ENCODE peak calls at places on chromosomes 3 and 15, in eight cellular contexts. One of them, this sample, is unnamed.

GRCh38 chr3:129605593-129606521 is 619 bp downstream of the PLXND1 start:
- DNase-seq in GM23338: no peak
- DNase-seq in K562: peak; percentile 64
- DNase-seq in SK-N-SH: peak; percentile 78
- DNase-seq in HL-60: no peak
- DNase-seq in Panc1: no peak
- DNase-seq in HCT116: no peak
- DNase-seq in A549: peak; percentile 61
- DNase-seq in this sample: no peak

GRCh38 chr3:65338571-65338970 is 650.8 kb upstream of the ADAMTS9 start:
- DNase-seq in HCT116: no peak
- DNase-seq in SK-N-SH: no peak
- DNase-seq in GM23338: no peak
- DNase-seq in K562: no peak
- DNase-seq in Panc1: no peak
- DNase-seq in HL-60: no peak
- DNase-seq in A549: no peak
- DNase-seq in this sample: no peak

GRCh38 chr3:117586161-117586560 is 876.6 kb downstream of the TUSC7 start:
- DNase-seq in HCT116: no peak
- DNase-seq in Panc1: no peak
- DNase-seq in GM23338: no peak
- DNase-seq in A549: no peak
- DNase-seq in K562: no peak
- DNase-seq in SK-N-SH: no peak
- DNase-seq in HL-60: no peak
- DNase-seq in this sample: no peak

GRCh38 chr3:171901615-171902312 is 58.6 kb downstream of the TMEM212 start:
- DNase-seq in Panc1: no peak
- DNase-seq in HL-60: no peak
- DNase-seq in SK-N-SH: no peak
- DNase-seq in GM23338: no peak
- DNase-seq in A549: peak; percentile 44
- DNase-seq in K562: no peak
- DNase-seq in HCT116: no peak
- DNase-seq in this sample: peak; percentile 20

GRCh38 chr3:159234306-159234705 is 432.5 kb downstream of the MFSD1 start:
- DNase-seq in SK-N-SH: no peak
- DNase-seq in HL-60: no peak
- DNase-seq in K562: no peak
- DNase-seq in GM23338: no peak
- DNase-seq in HCT116: no peak
- DNase-seq in A549: no peak
- DNase-seq in Panc1: no peak
- DNase-seq in this sample: no peak

GRCh38 chr3:111732248-111732879 is 126.7 kb upstream of the PHLDB2 start:
- DNase-seq in A549: peak; percentile 53
- DNase-seq in HCT116: no peak
- DNase-seq in GM23338: no peak
- DNase-seq in K562: no peak
- DNase-seq in HL-60: no peak
- DNase-seq in Panc1: no peak
- DNase-seq in SK-N-SH: no peak
- DNase-seq in this sample: peak; percentile 77

GRCh38 chr15:63918317-63918672 is 84.5 kb upstream of the HERC1 start:
- DNase-seq in K562: no peak
- DNase-seq in HL-60: no peak
- DNase-seq in HCT116: no peak
- DNase-seq in Panc1: no peak
- DNase-seq in GM23338: peak; percentile 45
- DNase-seq in A549: no peak
- DNase-seq in SK-N-SH: no peak
- DNase-seq in this sample: no peak

GRCh38 chr15:36331531-36332275 is 247.7 kb upstream of the CDIN1 start:
- DNase-seq in Panc1: no peak
- DNase-seq in HCT116: no peak
- DNase-seq in SK-N-SH: no peak
- DNase-seq in A549: no peak
- DNase-seq in HL-60: no peak
- DNase-seq in GM23338: no peak
- DNase-seq in K562: no peak
- DNase-seq in this sample: no peak

GRCh38 chr3:141530133-141530768 is 43.4 kb downstream of the RASA2 start:
- DNase-seq in A549: peak; percentile 10
- DNase-seq in SK-N-SH: no peak
- DNase-seq in HL-60: no peak
- DNase-seq in K562: no peak
- DNase-seq in Panc1: no peak
- DNase-seq in HCT116: no peak
- DNase-seq in GM23338: no peak
- DNase-seq in this sample: no peak

GRCh38 chr3:118817748-118818165 is 216.9 kb downstream of the IGSF11 start:
- DNase-seq in Panc1: no peak
- DNase-seq in HL-60: peak; percentile 16
- DNase-seq in K562: peak; percentile 62
- DNase-seq in HCT116: peak; percentile 56
- DNase-seq in SK-N-SH: peak; percentile 59
- DNase-seq in A549: peak; percentile 70
- DNase-seq in GM23338: peak; percentile 88
- DNase-seq in this sample: peak; percentile 48

GRCh38 chr3:129259612-129260477 is 10.4 kb downstream of the COPG1 start:
- DNase-seq in Panc1: no peak
- DNase-seq in K562: no peak
- DNase-seq in GM23338: no peak
- DNase-seq in A549: no peak
- DNase-seq in HCT116: no peak
- DNase-seq in SK-N-SH: no peak
- DNase-seq in HL-60: no peak
- DNase-seq in this sample: no peak

GRCh38 chr3:197427013-197427412 is 128.6 kb upstream of the DLG1 start:
- DNase-seq in Panc1: no peak
- DNase-seq in SK-N-SH: peak; percentile 74
- DNase-seq in K562: no peak
- DNase-seq in A549: no peak
- DNase-seq in HL-60: no peak
- DNase-seq in GM23338: no peak
- DNase-seq in HCT116: no peak
- DNase-seq in this sample: no peak

DNA sequence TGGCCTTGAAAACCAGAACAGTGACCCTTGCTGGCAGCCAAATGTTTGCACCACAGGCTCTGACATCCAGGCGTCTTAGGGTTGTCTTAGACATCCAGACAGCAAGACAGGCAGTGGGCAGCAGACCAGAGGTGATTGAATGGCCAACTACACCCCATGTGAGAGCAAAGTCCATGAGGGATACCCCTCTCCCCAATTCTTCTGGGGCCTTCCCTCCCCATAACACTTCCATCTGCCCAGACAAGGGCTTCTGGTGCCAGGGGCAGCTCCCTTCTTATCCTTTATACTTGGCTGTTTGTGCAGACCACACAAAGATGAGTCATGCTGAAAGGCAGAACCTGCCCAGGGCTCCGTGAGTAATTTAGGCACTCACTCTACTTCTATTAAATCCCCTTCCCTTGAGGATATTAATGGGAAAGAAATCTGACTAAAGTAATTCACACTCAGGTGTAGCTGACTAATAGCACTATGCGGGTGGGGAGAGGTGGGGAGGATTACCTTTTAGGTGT is 257.9 kb downstream of the UACA start:
- DNase-seq in A549: peak; percentile 91
- DNase-seq in HL-60: no peak
- DNase-seq in GM23338: no peak
- DNase-seq in SK-N-SH: no peak
- DNase-seq in K562: no peak
- DNase-seq in HCT116: peak; percentile 75
- DNase-seq in Panc1: peak; percentile 75
- DNase-seq in this sample: peak; percentile 29
- TF ChIP-seq REST in A549: no peak
- TF ChIP-seq REST in HL-60: no peak
- TF ChIP-seq REST in GM23338: no peak
- TF ChIP-seq REST in SK-N-SH: no peak
- TF ChIP-seq REST in K562: no peak
- TF ChIP-seq REST in HCT116: no peak
- TF ChIP-seq REST in Panc1: no peak
- TF ChIP-seq REST in this sample: no peak

DNA sequence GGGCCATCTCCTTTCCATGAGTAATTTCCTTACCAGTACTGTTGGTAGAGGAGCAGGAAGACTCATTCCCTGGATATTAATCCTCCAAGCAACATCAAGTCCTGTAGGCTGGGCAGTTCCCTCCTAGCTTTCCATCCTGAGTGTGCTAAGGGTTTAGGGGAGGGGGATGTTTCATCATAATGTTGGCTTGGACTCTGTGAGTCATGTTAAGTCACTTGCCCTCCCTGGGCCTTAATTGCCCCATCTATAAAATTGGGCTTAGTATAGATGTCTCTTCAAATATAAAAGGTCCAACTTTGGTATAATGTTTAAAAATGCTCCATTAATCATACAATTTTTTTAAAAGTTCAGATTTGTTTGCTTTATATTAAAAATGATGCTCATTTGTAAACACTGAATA is 52.7 kb downstream of the TLE3 start:
- DNase-seq in Panc1: no peak
- DNase-seq in HCT116: no peak
- DNase-seq in SK-N-SH: no peak
- DNase-seq in K562: no peak
- DNase-seq in GM23338: no peak
- DNase-seq in HL-60: peak; percentile 30
- DNase-seq in A549: no peak
- DNase-seq in this sample: no peak
- TF ChIP-seq REST in Panc1: no peak
- TF ChIP-seq REST in HCT116: no peak
- TF ChIP-seq REST in SK-N-SH: no peak
- TF ChIP-seq REST in K562: no peak
- TF ChIP-seq REST in GM23338: no peak
- TF ChIP-seq REST in HL-60: no peak
- TF ChIP-seq REST in A549: no peak
- TF ChIP-seq REST in this sample: no peak

GRCh38 chr3:184428561-184429175 is 48.8 kb downstream of the CHRD start:
- DNase-seq in K562: no peak
- DNase-seq in Panc1: no peak
- DNase-seq in HL-60: no peak
- DNase-seq in GM23338: no peak
- DNase-seq in HCT116: no peak
- DNase-seq in A549: no peak
- DNase-seq in SK-N-SH: no peak
- DNase-seq in this sample: no peak
- TF ChIP-seq REST in K562: no peak
- TF ChIP-seq REST in Panc1: no peak
- TF ChIP-seq REST in HL-60: no peak
- TF ChIP-seq REST in GM23338: no peak
- TF ChIP-seq REST in HCT116: no peak
- TF ChIP-seq REST in A549: no peak
- TF ChIP-seq REST in SK-N-SH: no peak
- TF ChIP-seq REST in this sample: no peak

GRCh38 chr3:21751891-21752290 is 881 bp upstream of the ZNF385D start:
- DNase-seq in GM23338: no peak
- DNase-seq in HL-60: no peak
- DNase-seq in Panc1: no peak
- DNase-seq in A549: no peak
- DNase-seq in HCT116: no peak
- DNase-seq in K562: no peak
- DNase-seq in SK-N-SH: no peak
- DNase-seq in this sample: no peak

GRCh38 chr3:21750831-21751391 is at the start of gene ZNF385D:
- DNase-seq in GM23338: peak; percentile 92
- DNase-seq in SK-N-SH: peak; percentile 63
- DNase-seq in HCT116: no peak
- DNase-seq in HL-60: no peak
- DNase-seq in A549: no peak
- DNase-seq in Panc1: no peak
- DNase-seq in K562: no peak
- DNase-seq in this sample: no peak

GRCh38 chr3:21750291-21750690 is 719 bp downstream of the ZNF385D start:
- DNase-seq in SK-N-SH: no peak
- DNase-seq in GM23338: peak; percentile 16
- DNase-seq in A549: no peak
- DNase-seq in Panc1: no peak
- DNase-seq in HL-60: no peak
- DNase-seq in HCT116: no peak
- DNase-seq in K562: no peak
- DNase-seq in this sample: no peak

GRCh38 chr3:21754839-21755238 is 3.8 kb upstream of the ZNF385D start:
- DNase-seq in Panc1: no peak
- DNase-seq in K562: no peak
- DNase-seq in HCT116: no peak
- DNase-seq in A549: no peak
- DNase-seq in GM23338: no peak
- DNase-seq in HL-60: no peak
- DNase-seq in SK-N-SH: no peak
- DNase-seq in this sample: no peak

GRCh38 chr3:21752749-21753347 is 1.8 kb upstream of the ZNF385D start:
- DNase-seq in HCT116: no peak
- DNase-seq in K562: peak; percentile 30
- DNase-seq in GM23338: peak; percentile 80
- DNase-seq in HL-60: no peak
- DNase-seq in SK-N-SH: peak; percentile 60
- DNase-seq in Panc1: no peak
- DNase-seq in A549: peak; percentile 30
- DNase-seq in this sample: peak; percentile 2
- TF ChIP-seq REST in HCT116: no peak
- TF ChIP-seq REST in K562: no peak
- TF ChIP-seq REST in GM23338: no peak
- TF ChIP-seq REST in HL-60: no peak
- TF ChIP-seq REST in SK-N-SH: no peak
- TF ChIP-seq REST in Panc1: no peak
- TF ChIP-seq REST in A549: no peak
- TF ChIP-seq REST in this sample: no peak

DNA sequence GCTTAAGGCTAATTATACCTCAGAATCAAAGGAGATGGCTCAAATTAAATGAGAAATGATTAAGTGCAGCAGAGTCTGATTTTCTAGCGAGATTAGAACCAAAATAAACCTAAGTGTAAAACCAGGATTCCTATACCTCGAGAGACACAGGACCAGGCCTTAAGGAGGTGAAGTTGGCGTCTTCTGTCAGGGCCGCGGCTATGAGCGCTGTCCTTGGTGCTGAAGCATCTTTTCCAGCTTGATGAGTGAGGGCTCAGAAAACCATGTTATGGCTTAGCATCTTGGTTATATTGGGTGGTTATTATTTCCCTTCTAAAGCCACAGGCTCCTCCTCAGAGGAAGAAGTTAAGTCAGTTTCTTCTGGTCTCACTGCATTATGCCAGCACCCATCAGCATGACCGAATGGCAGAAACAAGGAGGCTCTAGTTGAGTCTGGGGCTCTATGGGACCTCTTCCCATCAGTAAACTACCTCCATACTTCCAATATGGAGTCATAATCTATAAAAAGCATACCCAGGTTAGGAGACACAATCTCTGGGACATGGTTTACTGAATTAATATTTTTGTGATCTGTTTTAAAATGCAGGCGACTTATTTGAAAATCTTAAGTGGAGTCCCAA is 120.1 kb upstream of the NMNAT3 start:
- DNase-seq in GM23338: peak; percentile 74
- DNase-seq in HCT116: no peak
- DNase-seq in A549: peak; percentile 5
- DNase-seq in SK-N-SH: no peak
- DNase-seq in K562: peak; percentile 51
- DNase-seq in Panc1: no peak
- DNase-seq in HL-60: no peak
- DNase-seq in this sample: no peak
- TF ChIP-seq REST in GM23338: peak; percentile 93
- TF ChIP-seq REST in HCT116: peak; percentile 90
- TF ChIP-seq REST in A549: peak; percentile 84
- TF ChIP-seq REST in SK-N-SH: peak; percentile 85
- TF ChIP-seq REST in K562: peak; percentile 96
- TF ChIP-seq REST in Panc1: peak; percentile 93
- TF ChIP-seq REST in HL-60: peak; percentile 99
- TF ChIP-seq REST in this sample: peak; percentile 98